ENCODE peak calls at places on chromosomes 16 and 17, in four cellular contexts. A is HL-60, G is K562, D is GM12878. X is an unnamed sample.

GRCh38 chr16:75308011-75308410 is 56.6 kb upstream of the BCAR1 start:
- DNase-seq in D (no peak), G (no peak), A (no peak), X (no peak)

GRCh38 chr17:8997994-8998628 is 23.2 kb upstream of the NTN1 start:
- DNase-seq in G (peak; percentile 59), A (peak; percentile 60), D (peak; percentile 40), X (peak; percentile 61)

GRCh38 chr16:79077391-79077790 is 523.1 kb downstream of the MAF start:
- DNase-seq in A (no peak), G (no peak), D (no peak), X (no peak)

GRCh38 chr16:8103649-8104289 is 486.5 kb downstream of the TMEM114 start:
- DNase-seq in D (no peak), G (no peak), A (no peak), X (no peak)

GRCh38 chr16:24729967-24730815 is 740 bp downstream of the TNRC6A start:
- DNase-seq in D (no peak), G (peak; percentile 48), A (peak; percentile 4), X (no peak)

GRCh38 chr16:66979011-66979717 is 9.2 kb upstream of the CES4A start:
- DNase-seq in D (no peak), G (peak; percentile 37), A (no peak), X (no peak)

GRCh38 chr17:59761385-59762021 is 54.0 kb downstream of the VMP1 start:
- DNase-seq in G (no peak), D (no peak), A (no peak), X (no peak)

GRCh38 chr17:2120550-2121335 is 65.8 kb downstream of the HIC1 start:
- DNase-seq in G (no peak), D (no peak), A (peak; percentile 25), X (no peak)

GRCh38 chr17:21108651-21109050 is 18.1 kb upstream of the DHRS7B start:
- DNase-seq in D (no peak), A (no peak), G (no peak), X (no peak)

GRCh38 chr17:81015135-81015534 is 19.8 kb upstream of the BAIAP2 start:
- DNase-seq in G (no peak), A (no peak), D (no peak), X (no peak)

GRCh38 chr16:1642148-1642547 is 30.0 kb downstream of the CRAMP1 start:
- DNase-seq in G (no peak), A (no peak), D (no peak), X (no peak)

GRCh38 chr16:2842340-2843000 is 12.4 kb downstream of the ZG16B start:
- DNase-seq in G (peak; percentile 84), A (peak; percentile 46), D (no peak), X (peak; percentile 75)

GRCh38 chr16:86665319-86665675 is 86.9 kb downstream of the FOXL1 start:
- DNase-seq in A (no peak), G (no peak), D (peak; percentile 28), X (no peak)

GRCh38 chr17:60652484-60653247 is 25.0 kb upstream of the BCAS3 start:
- DNase-seq in D (peak; percentile 52), G (no peak), A (peak; percentile 54), X (no peak)

GRCh38 chr17:29112780-29113295 is 67.4 kb downstream of the MYO18A start:
- DNase-seq in A (no peak), D (no peak), G (no peak), X (no peak)

GRCh38 chr17:74937064-74938051 is 1.7 kb downstream of the OTOP3 start:
- DNase-seq in D (no peak), A (no peak), G (no peak), X (no peak)

GRCh38 chr16:69465083-69465721 is 40.8 kb downstream of the CYB5B start:
- DNase-seq in D (peak; percentile 59), G (peak; percentile 16), A (peak; percentile 21), X (no peak)

GRCh38 chr17:9291912-9292562 is 270.7 kb downstream of the NTN1 start:
- DNase-seq in G (peak; percentile 10), A (no peak), D (no peak), X (peak; percentile 39)

GRCh38 chr17:70314096-70314495 is 144.8 kb downstream of the KCNJ2 start:
- DNase-seq in D (no peak), G (no peak), A (no peak), X (no peak)

GRCh38 chr17:28469376-28469775 is 4.1 kb upstream of the SLC13A2 start:
- DNase-seq in A (no peak), D (no peak), G (no peak), X (no peak)

GRCh38 chr16:23324727-23325126 is 22.6 kb downstream of the SCNN1B start:
- DNase-seq in A (no peak), G (no peak), D (no peak), X (no peak)

GRCh38 chr17:61805399-61805798 is 57.9 kb downstream of the BRIP1 start:
- DNase-seq in D (no peak), G (no peak), A (no peak), X (no peak)

GRCh38 chr16:17899141-17899540 is 428.4 kb upstream of the XYLT1 start:
- DNase-seq in G (no peak), A (no peak), D (no peak), X (no peak)

GRCh38 chr17:32492281-32492623 is 5.5 kb downstream of the CDK5R1 start:
- DNase-seq in D (no peak), G (no peak), A (no peak), X (no peak)

GRCh38 chr17:69342896-69343644 is 16.1 kb upstream of the ABCA5 start:
- DNase-seq in G (no peak), D (no peak), A (no peak), X (no peak)

GRCh38 chr17:33732116-33732515 is 439.0 kb upstream of the ASIC2 start:
- DNase-seq in A (no peak), G (peak; percentile 35), D (no peak), X (no peak)

GRCh38 chr17:28900986-28901726 is 1.7 kb downstream of the DHRS13 start:
- DNase-seq in A (no peak), D (no peak), G (peak; percentile 53), X (no peak)

GRCh38 chr17:9200197-9200662 is 178.9 kb downstream of the NTN1 start:
- DNase-seq in G (no peak), A (no peak), D (no peak), X (no peak)

GRCh38 chr17:81902023-81902652 is at the start of gene NPB:
- DNase-seq in A (no peak), G (peak; percentile 73), D (no peak), X (no peak)

DNA sequence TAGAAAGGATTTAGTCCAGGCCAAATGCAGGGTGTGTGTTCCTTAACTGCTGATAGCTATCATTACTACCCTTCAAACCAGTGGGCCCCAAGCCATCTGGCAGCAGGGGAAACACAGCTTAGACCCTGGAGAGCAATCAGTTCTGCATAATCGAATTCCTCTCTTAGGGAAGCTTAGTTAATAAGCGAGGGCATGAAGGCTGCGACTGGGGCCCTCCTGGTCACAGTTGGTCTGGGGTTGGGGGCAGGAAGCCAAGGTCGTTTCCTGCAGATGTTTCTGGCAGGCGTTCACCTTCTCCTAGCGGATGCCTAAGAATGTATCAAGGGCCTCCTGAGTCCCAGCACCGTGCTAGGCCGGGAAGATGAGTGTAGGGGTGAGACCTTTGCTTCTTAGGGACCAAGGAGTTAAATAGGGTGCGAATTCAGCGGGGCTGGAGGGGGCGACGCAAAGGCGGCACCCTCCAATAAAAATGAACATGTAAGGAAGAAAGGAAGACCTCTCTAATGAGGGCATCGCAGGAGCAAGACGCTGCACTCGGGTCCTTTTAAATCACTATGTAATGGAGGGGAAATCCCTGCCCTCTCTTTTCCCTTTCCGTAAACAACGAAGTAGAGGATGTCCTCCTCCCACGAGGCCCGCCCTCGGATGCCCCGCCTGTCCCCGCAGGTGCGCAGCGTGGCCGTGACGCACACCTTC is 16.5 kb upstream of the EEF2K start:
- DNase-seq in A (no peak), G (no peak), D (no peak), X (no peak)
- TF ChIP-seq SPI1 in A (no peak), G (no peak), D (no peak), X (no peak)

GRCh38 chr16:9123871-9124270 is 32.4 kb downstream of the HAPSTR1 start:
- DNase-seq in A (peak; percentile 89), G (no peak), D (no peak), X (no peak)
- TF ChIP-seq SPI1 in A (peak; percentile 81), G (no peak), D (peak; percentile 26), X (no peak)

GRCh38 chr16:84836967-84837366 is 17.2 kb downstream of the CRISPLD2 start:
- DNase-seq in D (no peak), A (no peak), G (no peak), X (no peak)

GRCh38 chr16:84840687-84841627 is 21.2 kb downstream of the CRISPLD2 start:
- DNase-seq in A (no peak), G (no peak), D (no peak), X (no peak)

GRCh38 chr16:84839956-84840355 is 20.2 kb downstream of the CRISPLD2 start:
- DNase-seq in A (no peak), G (no peak), D (no peak), X (no peak)

GRCh38 chr16:84838383-84838948 is 18.7 kb downstream of the CRISPLD2 start:
- DNase-seq in D (no peak), G (no peak), A (no peak), X (no peak)

GRCh38 chr16:84839054-84839453 is 19.3 kb downstream of the CRISPLD2 start:
- DNase-seq in A (no peak), G (no peak), D (no peak), X (no peak)
- TF ChIP-seq SPI1 in A (no peak), G (no peak), D (no peak), X (no peak)

DNA sequence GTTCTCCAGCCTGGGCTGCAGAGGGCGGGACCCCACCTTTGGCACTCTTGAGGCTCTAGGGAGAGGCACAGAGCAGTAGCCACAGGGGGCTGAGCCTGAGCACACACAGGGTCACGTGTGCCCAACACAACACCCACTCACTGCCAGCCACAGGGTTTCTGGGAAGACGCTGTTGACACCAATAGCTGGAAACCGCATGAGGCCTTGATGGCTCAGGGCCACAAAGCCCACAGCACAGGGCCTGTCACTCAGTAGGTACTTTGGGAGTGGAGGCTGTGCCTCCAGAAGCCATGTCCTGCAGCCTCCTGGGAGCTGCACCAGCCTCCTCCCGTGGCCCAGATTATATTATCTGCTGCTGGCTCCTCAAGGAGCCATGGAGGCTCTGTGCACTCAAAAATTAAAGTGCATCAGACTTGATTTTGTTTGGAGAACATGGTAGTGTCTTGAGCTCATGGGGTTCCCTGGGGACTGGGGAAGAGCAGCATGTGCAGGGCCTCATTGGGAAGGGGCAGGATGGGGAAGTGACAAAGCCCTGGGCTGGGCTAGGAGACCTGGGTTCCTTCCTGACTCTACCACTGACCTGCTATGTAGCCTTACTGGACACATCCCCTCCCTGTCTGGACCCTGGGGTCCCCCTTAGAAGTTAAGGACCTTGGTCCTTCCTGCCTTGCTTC is 12.5 kb upstream of the SREBF1 start:
- DNase-seq in G (peak; percentile 74), D (peak; percentile 55), A (peak; percentile 72), X (no peak)
- TF ChIP-seq SPI1 in G (no peak), D (no peak), A (peak; percentile 62), X (peak; percentile 20)

DNA sequence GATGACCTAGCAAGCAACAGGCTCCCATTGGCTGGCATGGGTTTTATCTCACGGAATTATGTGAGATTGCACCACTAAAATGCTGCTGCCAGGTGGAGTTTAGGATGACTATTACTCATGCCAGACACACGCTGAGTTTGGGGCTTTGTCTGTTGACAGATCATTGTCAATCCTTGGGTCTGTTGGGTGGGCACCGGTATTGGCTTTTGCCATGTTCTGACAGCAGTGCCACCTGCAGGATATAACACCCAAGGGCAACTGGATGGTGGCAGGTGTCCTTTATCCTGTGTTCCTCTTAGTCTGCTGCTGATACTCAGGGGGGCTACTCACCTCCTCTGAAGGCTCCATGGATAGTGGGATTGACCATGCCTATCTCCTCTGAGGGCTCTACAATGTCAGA is 221.6 kb upstream of the DYNLRB2 start:
- DNase-seq in D (no peak), G (no peak), A (no peak), X (no peak)
- TF ChIP-seq SPI1 in D (no peak), G (no peak), A (no peak), X (no peak)

X was measured in GM12891.